ENCODE peak calls at places on chromosomes 11 and 22, in eight cellular contexts. M is fibroblast of lung; L is brain microvascular endothelial cell; S is B cell; Q is right lobe of liver; G is CD4-positive, alpha-beta T cell; U is BJ; F is epithelial cell of proximal tubule. V is an unnamed sample.

GRCh38 chr22:49411236-49411635 is 416.4 kb downstream of the BRD1 start:
- DNase-seq in L (no peak), M (no peak), Q (no peak), S (no peak), G (no peak), F (no peak), U (no peak), V (no peak)

GRCh38 chr22:35037089-35037488 is 28.9 kb upstream of the ISX start:
- DNase-seq in G (no peak), U (no peak), S (no peak), F (no peak), L (no peak), M (no peak), Q (no peak), V (no peak)

GRCh38 chr11:130847517-130847916 is 68.8 kb downstream of the SNX19 start:
- DNase-seq in U (no peak), M (peak), Q (no peak), F (peak), G (no peak), S (no peak), L (peak), V (no peak)

GRCh38 chr11:46427364-46427763 is 35.8 kb upstream of the CHRM4 start:
- DNase-seq in F (no peak), L (no peak), G (no peak), M (no peak), Q (no peak), U (no peak), S (no peak), V (no peak)

GRCh38 chr11:117009905-117010605 is 88.2 kb downstream of the SIK3 start:
- DNase-seq in G (no peak), L (no peak), F (no peak), S (no peak), U (no peak), Q (no peak), M (no peak), V (no peak)

GRCh38 chr22:50718352-50718709 is 19.7 kb upstream of the ACR start:
- DNase-seq in G (no peak), M (no peak), Q (no peak), L (no peak), S (no peak), U (no peak), F (no peak), V (no peak)

GRCh38 chr11:2534957-2535672 is 90.3 kb downstream of the KCNQ1 start:
- DNase-seq in U (no peak), S (no peak), Q (peak), M (no peak), L (no peak), F (no peak), G (no peak), V (no peak)

GRCh38 chr11:26443617-26444016 is 111.7 kb downstream of the ANO3 start:
- DNase-seq in L (no peak), S (no peak), U (no peak), M (no peak), G (no peak), F (no peak), Q (no peak), V (no peak)

GRCh38 chr11:59212744-59213573 is at the start of gene MPEG1:
- DNase-seq in Q (no peak), M (no peak), F (no peak), U (no peak), S (peak), L (no peak), G (no peak), V (no peak)

GRCh38 chr11:123179571-123179970 is 15.5 kb downstream of the CLMP start:
- DNase-seq in L (no peak), S (no peak), Q (no peak), F (no peak), M (no peak), G (no peak), U (no peak), V (no peak)

GRCh38 chr22:46338636-46339035 is 3.1 kb downstream of the TRMU start:
- DNase-seq in G (no peak), M (no peak), F (no peak), S (no peak), U (no peak), L (no peak), Q (peak), V (no peak)

GRCh38 chr22:45551310-45552016 is 48.8 kb downstream of the FBLN1 start:
- DNase-seq in M (no peak), F (no peak), G (no peak), L (no peak), Q (no peak), S (no peak), U (no peak), V (no peak)

GRCh38 chr11:111526501-111526900 is 11.9 kb downstream of the HOATZ start:
- DNase-seq in Q (no peak), G (no peak), S (no peak), F (no peak), U (no peak), L (peak), M (peak), V (peak)

GRCh38 chr22:27918351-27919221 is 470 bp downstream of the PITPNB start:
- DNase-seq in G (peak), Q (peak), L (peak), F (no peak), S (peak), U (no peak), M (peak), V (peak)

GRCh38 chr11:102467853-102468580 is 15.5 kb upstream of the TMEM123 start:
- DNase-seq in G (no peak), Q (no peak), F (no peak), M (no peak), U (no peak), L (no peak), S (no peak), V (no peak)

GRCh38 chr11:131375936-131376335 is 5.5 kb downstream of the NTM start:
- DNase-seq in G (no peak), M (no peak), U (no peak), Q (no peak), L (no peak), F (no peak), S (no peak), V (no peak)

GRCh38 chr11:130022799-130023198 is 20.2 kb upstream of the PRDM10 start:
- DNase-seq in M (no peak), S (no peak), Q (no peak), G (no peak), U (no peak), L (no peak), F (no peak), V (no peak)

DNA sequence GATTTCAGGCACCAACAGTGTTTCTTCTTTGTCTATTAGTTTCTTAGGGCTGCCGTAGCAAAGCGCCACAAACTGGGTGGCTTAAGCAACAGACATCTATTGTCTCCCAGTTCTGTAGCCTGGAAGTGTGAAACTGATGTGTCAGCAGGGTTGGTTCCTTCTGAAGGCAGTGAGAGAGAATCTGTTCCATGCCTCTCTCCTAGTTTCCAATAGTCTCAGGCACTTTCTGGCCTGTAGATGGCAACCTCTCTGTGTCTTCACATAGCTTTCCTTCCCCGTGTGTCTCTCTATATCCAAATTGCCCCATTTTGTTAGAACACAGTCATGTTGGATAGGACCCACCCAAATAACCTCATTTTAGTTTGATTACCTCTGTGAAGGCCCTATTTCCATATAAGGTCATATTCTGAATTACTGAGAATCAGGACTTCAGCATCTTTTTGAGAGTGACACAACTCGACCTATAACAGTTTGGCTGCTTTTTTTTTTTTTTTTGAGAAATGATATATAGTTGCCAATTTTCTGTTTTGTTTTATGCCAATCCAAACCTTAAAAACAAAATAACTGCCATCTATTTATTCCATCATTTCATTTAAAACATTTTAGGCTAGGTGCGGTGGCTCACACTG is 108.2 kb downstream of the SLC36A4 start:
- DNase-seq in L (peak), M (peak), Q (no peak), G (no peak), F (peak), U (no peak), S (no peak), V (no peak)
- TF ChIP-seq CTCF in L (peak), M (peak), Q (peak), G (no peak), F (peak), U (peak), S (no peak), V (no peak)

GRCh38 chr22:39384750-39385480 is 14.7 kb upstream of the TAB1 start:
- DNase-seq in G (no peak), F (no peak), L (peak), U (no peak), S (no peak), Q (no peak), M (peak), V (no peak)
- TF ChIP-seq CTCF in G (no peak), F (peak), L (peak), U (peak), S (no peak), Q (no peak), M (peak), V (peak)

DNA sequence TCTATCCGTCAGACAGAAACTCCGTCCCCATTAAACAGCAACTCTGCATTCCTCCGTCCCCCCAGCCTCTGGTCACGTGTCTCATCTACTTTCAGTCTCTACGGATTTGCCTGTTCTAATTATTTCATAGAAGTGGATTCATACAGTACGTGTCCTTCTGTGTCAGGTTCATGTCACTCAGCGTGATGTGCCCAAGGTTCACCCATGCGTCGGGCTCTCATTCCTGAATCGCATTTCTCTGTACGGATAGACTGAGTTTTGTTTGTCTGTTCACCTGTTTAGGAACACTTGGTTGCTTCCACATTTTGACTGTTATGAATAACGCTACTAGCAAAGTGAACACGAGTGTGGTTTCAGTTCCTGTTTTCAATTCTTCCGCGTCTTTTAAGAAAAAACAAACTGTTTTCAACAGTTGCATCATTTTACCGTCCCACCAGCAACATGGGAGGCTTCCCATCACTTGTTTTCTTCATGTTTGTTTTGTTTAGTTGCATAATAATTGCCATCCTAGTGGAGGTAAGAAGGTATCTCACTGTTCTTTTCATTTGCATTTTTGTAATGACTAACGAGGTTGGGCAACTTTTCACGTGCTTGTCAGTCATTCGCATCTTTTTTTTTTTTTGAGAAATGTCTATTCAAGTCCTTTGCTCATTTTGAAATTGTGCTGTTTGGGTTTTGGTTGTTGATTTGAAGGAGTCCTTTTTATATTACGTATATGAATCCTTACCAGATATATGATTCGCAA is 8.9 kb upstream of the NLRP6 start:
- DNase-seq in Q (no peak), U (no peak), S (peak), G (no peak), L (no peak), F (peak), M (no peak), V (peak)
- TF ChIP-seq CTCF in Q (peak), U (no peak), S (peak), G (no peak), L (no peak), F (peak), M (no peak), V (no peak)

DNA sequence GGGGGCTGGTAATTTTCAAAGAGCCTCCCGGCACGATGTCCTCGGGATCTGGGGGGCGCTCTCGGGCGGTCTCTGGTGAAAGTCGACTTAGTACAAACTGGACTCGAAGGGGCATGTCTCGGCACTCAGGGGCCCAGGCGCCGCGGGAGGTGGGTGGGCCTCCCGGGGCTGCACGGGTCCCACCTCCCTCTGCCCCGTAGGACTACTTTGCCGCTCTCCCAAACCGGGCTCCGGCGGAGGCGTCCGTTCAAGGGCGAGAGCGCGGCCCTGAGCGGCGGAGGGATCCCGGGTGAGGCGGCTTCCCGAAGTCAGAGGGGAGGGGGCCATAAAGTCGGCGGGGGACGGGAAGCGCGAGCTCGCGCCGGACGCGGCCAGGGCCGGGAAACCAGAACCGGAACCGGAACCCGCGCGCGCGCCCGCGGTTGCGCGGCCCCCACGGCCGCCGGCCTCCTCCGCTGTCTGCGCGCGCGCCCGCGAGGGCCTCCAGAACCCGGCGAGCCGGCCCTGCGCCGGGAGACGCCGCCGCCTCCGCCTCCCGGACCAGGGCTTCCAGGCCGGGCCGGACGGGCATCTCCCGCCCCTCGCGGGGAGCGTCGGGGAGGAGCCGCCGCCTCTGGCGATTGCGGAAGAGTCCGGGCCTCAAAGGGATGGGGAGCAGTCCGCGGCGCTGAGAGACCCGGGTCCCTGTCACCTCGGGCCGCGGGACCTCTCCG is at the start of gene ARHGEF12:
- DNase-seq in U (peak), M (peak), L (peak), Q (peak), G (peak), F (no peak), S (peak), V (peak)
- TF ChIP-seq CTCF in U (peak), M (peak), L (peak), Q (no peak), G (no peak), F (peak), S (no peak), V (peak)

GRCh38 chr11:63901660-63902059 is 15.3 kb downstream of the RCOR2 start:
- DNase-seq in S (no peak), M (peak), L (no peak), U (no peak), G (no peak), Q (no peak), F (no peak), V (no peak)
- TF ChIP-seq CTCF in S (no peak), M (peak), L (peak), U (peak), G (no peak), Q (no peak), F (peak), V (no peak)

V was measured in GM13976.